ENCODE peak calls at places on chromosomes 4 and X, in five cellular contexts. K is mammary epithelial cell; V is IMR-90; D is heart left ventricle; M is CD8-positive, alpha-beta T cell. A is an unnamed sample. For H3K4me1, the result is how much of the 10 kb centered on the place peaks cover.

GRCh38 chrX:110212299-110212698 is 105.6 kb downstream of the AMMECR1 start:
- DNase-seq in K (no peak), V (peak), D (no peak), M (no peak), A (no peak)

GRCh38 chr4:77172336-77172735 is 15.3 kb downstream of the CCNG2 start:
- DNase-seq in K (peak), V (peak), D (no peak), M (no peak), A (peak)

GRCh38 chr4:139740531-139741041 is 75.0 kb downstream of the MGST2 start:
- DNase-seq in K (peak), V (peak), D (peak), M (no peak), A (peak)

GRCh38 chr4:56654238-56654632 is 26.9 kb downstream of the HOPX start:
- DNase-seq in K (no peak), V (no peak), D (no peak), M (no peak), A (no peak)

GRCh38 chrX:137427061-137427778 is 138.7 kb upstream of the ZIC3 start:
- DNase-seq in K (no peak), V (no peak), D (no peak), M (no peak), A (no peak)

GRCh38 chr4:26871611-26872010 is 11.0 kb downstream of the STIM2 start:
- DNase-seq in K (peak), V (peak), D (no peak), M (no peak), A (peak)

GRCh38 chr4:147814334-147814733 is 82.4 kb downstream of the ARHGAP10 start:
- DNase-seq in K (peak), V (no peak), D (no peak), M (no peak), A (no peak)

GRCh38 chrX:12814434-12814833 is 23.2 kb downstream of the PRPS2 start:
- DNase-seq in K (peak), V (peak), D (no peak), M (peak), A (peak)

GRCh38 chr4:121655320-121656268 is 41.2 kb downstream of the ANXA5 start:
- DNase-seq in K (no peak), V (no peak), D (no peak), M (no peak), A (no peak)

GRCh38 chrX:151698485-151698884 is 3.2 kb downstream of the PRRG3 start:
- DNase-seq in K (no peak), V (no peak), D (no peak), M (no peak), A (no peak)

GRCh38 chrX:97399400-97399799 is 515.7 kb downstream of the RPA4 start:
- DNase-seq in K (no peak), V (peak), D (no peak), M (no peak), A (peak)

GRCh38 chrX:136586386-136586785 is 54.4 kb downstream of the VGLL1 start:
- DNase-seq in K (peak), V (no peak), D (no peak), M (peak), A (no peak)

GRCh38 chr4:33940281-33940680 is 2304.0 kb downstream of the ARAP2 start:
- DNase-seq in K (no peak), V (no peak), D (no peak), M (no peak), A (peak)

GRCh38 chrX:41921492-41922124 is 1.7 kb downstream of the CASK start:
- DNase-seq in K (peak), V (peak), D (no peak), M (no peak), A (peak)

GRCh38 chrX:44433556-44433955 is 90.1 kb upstream of the EFHC2 start:
- DNase-seq in K (no peak), V (no peak), D (no peak), M (no peak), A (no peak)

GRCh38 chrX:131816551-131817136 is 206.5 kb upstream of the STK26 start:
- DNase-seq in K (peak), V (peak), D (no peak), M (peak), A (peak)

GRCh38 chr4:75916091-75916661 is 13.9 kb upstream of the PPEF2 start:
- DNase-seq in K (peak), V (peak), D (no peak), M (peak), A (peak)

GRCh38 chrX:80812176-80812575 is 2.5 kb upstream of the BRWD3 start:
- DNase-seq in K (peak), V (peak), D (peak), M (peak), A (peak)

GRCh38 chr4:173525118-173526033 is 4.7 kb downstream of the HAND2 start:
- DNase-seq in K (no peak), V (no peak), D (peak), M (no peak), A (peak)

GRCh38 chrX:43065978-43066377 is 288.0 kb upstream of the PPP1R2C start:
- DNase-seq in K (peak), V (no peak), D (no peak), M (no peak), A (no peak)

GRCh38 chr4:139734875-139735380 is 69.3 kb downstream of the MGST2 start:
- DNase-seq in K (peak), V (peak), D (peak), M (peak), A (peak)

GRCh38 chr4:146369446-146369845 is 152.3 kb downstream of the SLC10A7 start:
- DNase-seq in K (no peak), V (no peak), D (no peak), M (no peak), A (no peak)
- H3K4me1 ChIP-seq in K (under half), V (under half), D (under half), M (under half), A (under half)

GRCh38 chr4:152705918-152706317 is 26.1 kb upstream of the TMEM154 start:
- DNase-seq in K (no peak), V (no peak), D (no peak), M (no peak), A (no peak)

GRCh38 chr4:152708806-152709205 is 29.0 kb upstream of the TMEM154 start:
- DNase-seq in K (no peak), V (no peak), D (no peak), M (no peak), A (no peak)

GRCh38 chr4:152707632-152708031 is 27.8 kb upstream of the TMEM154 start:
- DNase-seq in K (no peak), V (no peak), D (no peak), M (no peak), A (no peak)

GRCh38 chr4:152708361-152708760 is 28.6 kb upstream of the TMEM154 start:
- DNase-seq in K (no peak), V (no peak), D (no peak), M (no peak), A (no peak)

GRCh38 chr4:152704788-152705187 is 25.0 kb upstream of the TMEM154 start:
- DNase-seq in K (no peak), V (no peak), D (no peak), M (no peak), A (no peak)
- H3K4me1 ChIP-seq in K (under half), V (under half), D (under half), M (under half), A (under half)

GRCh38 chrX:45751156-45751555 is 550.5 kb upstream of the DIPK2B start:
- DNase-seq in K (no peak), V (no peak), D (no peak), M (no peak), A (peak)
- H3K4me1 ChIP-seq in K (half or more), V (under half), D (under half), M (under half), A (under half)

GRCh38 chrX:107676559-107677378 is 48.5 kb downstream of the PRPS1 start:
- DNase-seq in K (peak), V (peak), D (peak), M (peak), A (peak)
- H3K4me1 ChIP-seq in K (under half), V (under half), D (half or more), M (half or more), A (half or more)

GRCh38 chrX:39857780-39858179 is 240.0 kb downstream of the BCOR start:
- DNase-seq in K (no peak), V (no peak), D (no peak), M (no peak), A (no peak)
- H3K4me1 ChIP-seq in K (under half), V (under half), D (under half), M (under half), A (under half)